ENCODE peak calls at places on chromosomes 11 and 22, in six cellular contexts. R is iPS-NIHi11, V is mucosa of descending colon, U is epithelial cell of esophagus, F is AG09309, B is T-helper 17 cell. Y is an unnamed sample.

GRCh38 chr11:126140106-126140931 is 71.1 kb downstream of the RPUSD4 start:
- DNase-seq in U (no peak), R (no peak), B (no peak), V (no peak), F (no peak), Y (no peak)

GRCh38 chr11:117743121-117743815 is 53.7 kb downstream of the DSCAML1 start:
- DNase-seq in B (no peak), R (peak), V (no peak), U (peak), F (no peak), Y (no peak)

GRCh38 chr11:74948546-74948897 is 369 bp downstream of the XRRA1 start:
- DNase-seq in F (no peak), R (peak), U (no peak), V (no peak), B (no peak), Y (no peak)

GRCh38 chr22:26914786-26915185 is 257.4 kb downstream of the MIAT start:
- DNase-seq in B (no peak), F (no peak), U (no peak), R (no peak), V (no peak), Y (no peak)

GRCh38 chr22:23894710-23895598 is 771 bp downstream of the MIF start:
- DNase-seq in B (peak), U (peak), V (peak), R (peak), F (no peak), Y (peak)

GRCh38 chr11:134170177-134170908 is 53.4 kb downstream of the NCAPD3 start:
- DNase-seq in U (no peak), R (no peak), F (no peak), V (no peak), B (no peak), Y (no peak)

GRCh38 chr11:95067828-95068244 is 1.1 kb downstream of the SRSF8 start:
- DNase-seq in U (no peak), V (peak), B (peak), R (no peak), F (no peak), Y (no peak)

GRCh38 chr22:48047722-48048500 is 1285.5 kb downstream of the TBC1D22A start:
- DNase-seq in B (no peak), U (no peak), F (no peak), R (no peak), V (no peak), Y (no peak)

GRCh38 chr11:76694664-76695063 is 24.1 kb upstream of the LRRC32 start:
- DNase-seq in R (no peak), B (no peak), F (peak), U (peak), V (no peak), Y (no peak)

GRCh38 chr11:121334973-121335711 is 42.6 kb downstream of the SC5D start:
- DNase-seq in R (no peak), U (no peak), F (no peak), V (no peak), B (no peak), Y (no peak)

GRCh38 chr22:37492428-37493344 is 6.5 kb upstream of the MFNG start:
- DNase-seq in R (peak), U (peak), F (peak), V (peak), B (peak), Y (peak)

GRCh38 chr11:75001686-75002085 is 13.0 kb downstream of the NEU3 start:
- DNase-seq in B (no peak), F (no peak), V (no peak), U (no peak), R (no peak), Y (no peak)

GRCh38 chr22:39368402-39368801 is 18.6 kb downstream of the SYNGR1 start:
- DNase-seq in F (no peak), U (no peak), V (no peak), B (no peak), R (no peak), Y (no peak)

GRCh38 chr22:40176921-40177737 is 596 bp upstream of the TNRC6B start:
- DNase-seq in V (peak), U (peak), R (peak), B (peak), F (no peak), Y (peak)

GRCh38 chr22:46129390-46130041 is 20.8 kb upstream of the PPARA start:
- DNase-seq in R (no peak), V (peak), F (no peak), B (no peak), U (no peak), Y (no peak)

GRCh38 chr11:33987975-33988580 is 63.5 kb upstream of the CAPRIN1 start:
- DNase-seq in F (peak), R (peak), V (peak), B (peak), U (peak), Y (peak)

GRCh38 chr22:37196539-37197450 is 8.7 kb upstream of the C1QTNF6 start:
- DNase-seq in U (peak), R (no peak), V (peak), F (peak), B (no peak), Y (no peak)

GRCh38 chr22:50621491-50621880 is 6.5 kb downstream of the ARSA start:
- DNase-seq in F (no peak), B (no peak), V (peak), R (no peak), U (no peak), Y (no peak)

GRCh38 chr11:111419181-111419580 is 40.1 kb upstream of the POU2AF1 start:
- DNase-seq in U (no peak), V (no peak), R (no peak), F (no peak), B (no peak), Y (no peak)

Y was measured in WTC11.